ENCODE peak calls at places on chromosome 6, in seven cellular contexts. P is H1, X is HepG2, C is K562, Y is SK-N-SH, H is HCT116, F is GM12878. S is an unnamed sample. For H3K36me3 and H3K4me1, the result is how much of the 10 kb centered on the place peaks cover.

GRCh38 chr6:158057213-158057987 is 75.7 kb downstream of the SYNJ2 start:
- DNase-seq in Y (no peak), H (peak), C (no peak), X (no peak), P (no peak), F (no peak), S (no peak)

GRCh38 chr6:135162678-135163439 is 18.2 kb upstream of the MYB start:
- DNase-seq in H (peak), C (peak), Y (peak), F (no peak), X (peak), P (peak), S (peak)

GRCh38 chr6:139254196-139254595 is 37.6 kb downstream of the TXLNB start:
- DNase-seq in X (no peak), F (no peak), P (no peak), H (no peak), C (no peak), Y (no peak), S (no peak)

GRCh38 chr6:15522026-15522425 is 140.8 kb downstream of the DTNBP1 start:
- DNase-seq in X (no peak), F (no peak), P (no peak), H (no peak), Y (no peak), C (no peak), S (no peak)

GRCh38 chr6:36829919-36830544 is 9.2 kb downstream of the CPNE5 start:
- DNase-seq in Y (no peak), P (no peak), X (peak), H (no peak), C (no peak), F (no peak), S (no peak)

GRCh38 chr6:43791752-43792422 is 21.9 kb downstream of the VEGFA start:
- DNase-seq in H (no peak), C (no peak), F (no peak), X (no peak), P (no peak), Y (no peak), S (no peak)

GRCh38 chr6:153081914-153082313 is 49.2 kb downstream of the RGS17 start:
- DNase-seq in F (no peak), C (no peak), P (no peak), Y (no peak), H (no peak), X (no peak), S (no peak)

GRCh38 chr6:47094351-47094925 is 52.3 kb upstream of the ADGRF1 start:
- DNase-seq in C (no peak), X (peak), F (no peak), H (no peak), P (no peak), Y (no peak), S (no peak)

GRCh38 chr6:170160628-170161611 is 130.0 kb downstream of the DLL1 start:
- DNase-seq in X (no peak), Y (no peak), P (no peak), F (no peak), C (no peak), H (no peak), S (no peak)

GRCh38 chr6:159169193-159169555 is at the start of gene FNDC1:
- DNase-seq in P (peak), Y (peak), H (no peak), X (no peak), F (no peak), C (peak), S (no peak)

GRCh38 chr6:125950293-125950692 is 6.3 kb upstream of the HINT3 start:
- DNase-seq in X (no peak), P (no peak), H (no peak), F (no peak), C (peak), Y (no peak), S (peak)

GRCh38 chr6:148349466-148349865 is 6.8 kb downstream of the SASH1 start:
- DNase-seq in C (no peak), F (no peak), H (peak), P (no peak), X (no peak), Y (no peak), S (no peak)

GRCh38 chr6:72132425-72132824 is 246.1 kb downstream of the RIMS1 start:
- DNase-seq in C (no peak), P (no peak), H (no peak), F (no peak), X (no peak), Y (no peak), S (no peak)

GRCh38 chr6:82608365-82608764 is 244.7 kb downstream of the TPBG start:
- DNase-seq in H (no peak), C (no peak), X (no peak), F (no peak), P (no peak), Y (no peak), S (no peak)

GRCh38 chr6:135270676-135271536 is 89.8 kb downstream of the MYB start:
- DNase-seq in X (no peak), Y (no peak), H (no peak), C (no peak), F (no peak), P (peak), S (no peak)

GRCh38 chr6:110999634-111000270 is 17.9 kb downstream of the RPF2 start:
- DNase-seq in H (no peak), X (peak), C (no peak), Y (no peak), F (no peak), P (no peak), S (no peak)

GRCh38 chr6:15622045-15622750 is 40.6 kb downstream of the DTNBP1 start:
- DNase-seq in Y (no peak), P (no peak), X (no peak), F (no peak), H (no peak), C (no peak), S (no peak)

GRCh38 chr6:145784683-145785082 is 29.9 kb downstream of the FBXO30 start:
- DNase-seq in X (no peak), C (no peak), Y (no peak), F (no peak), H (no peak), P (no peak), S (no peak)

GRCh38 chr6:75275067-75275466 is 9.5 kb downstream of the TMEM30A start:
- DNase-seq in H (no peak), F (no peak), P (no peak), Y (no peak), C (no peak), X (peak), S (no peak)

GRCh38 chr6:160048471-160048870 is 73.1 kb upstream of the SLC22A1 start:
- DNase-seq in P (no peak), X (no peak), Y (no peak), H (no peak), F (no peak), C (no peak), S (no peak)

GRCh38 chr6:135300576-135300975 is 119.5 kb downstream of the MYB start:
- DNase-seq in X (no peak), Y (no peak), F (no peak), C (no peak), P (no peak), H (no peak), S (no peak)

GRCh38 chr6:163354779-163355431 is 59.6 kb upstream of the QKI start:
- DNase-seq in X (no peak), H (no peak), Y (peak), F (peak), C (no peak), P (no peak), S (no peak)

GRCh38 chr6:132673376-132674094 is 14.6 kb upstream of the TAAR1 start:
- DNase-seq in H (no peak), C (no peak), Y (no peak), P (no peak), X (no peak), F (no peak), S (no peak)

GRCh38 chr6:107114213-107114871 is 973 bp downstream of the BEND3 start:
- DNase-seq in P (peak), C (peak), X (peak), Y (peak), F (no peak), H (peak), S (no peak)

GRCh38 chr6:136548582-136549330 is 1.5 kb downstream of the MAP7 start:
- DNase-seq in F (no peak), H (no peak), C (no peak), Y (no peak), P (no peak), X (no peak), S (no peak)

GRCh38 chr6:136546321-136546720 is 3.9 kb downstream of the MAP7 start:
- DNase-seq in X (no peak), P (no peak), F (no peak), C (no peak), H (no peak), Y (no peak), S (no peak)

GRCh38 chr6:136547871-136548270 is 2.4 kb downstream of the MAP7 start:
- DNase-seq in F (no peak), Y (no peak), P (no peak), H (no peak), C (no peak), X (no peak), S (no peak)

GRCh38 chr6:136549359-136550044 is 720 bp downstream of the MAP7 start:
- DNase-seq in C (peak), Y (peak), P (peak), F (no peak), H (no peak), X (no peak), S (no peak)

DNA sequence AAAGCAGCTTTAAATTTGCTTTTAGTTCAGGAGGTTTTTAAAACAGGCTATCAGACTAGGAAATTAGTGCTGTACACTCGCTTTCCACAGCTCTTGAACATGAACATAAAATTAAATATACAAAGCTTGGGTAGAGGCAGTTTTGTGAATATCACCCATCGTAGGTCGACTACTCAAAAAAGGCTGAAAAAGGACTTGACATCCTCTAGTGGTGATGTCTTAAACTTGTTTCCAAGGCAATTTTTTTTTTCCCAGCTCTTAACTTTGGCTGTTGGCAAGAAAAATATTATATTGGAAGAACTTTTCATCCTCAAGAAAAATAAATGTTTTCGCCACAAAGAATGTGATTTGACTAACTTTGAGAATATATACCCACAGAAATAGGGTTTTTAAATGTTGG is 2.9 kb downstream of the MAP7 start:
- DNase-seq in C (no peak), H (peak), F (no peak), X (no peak), P (no peak), Y (peak), S (no peak)
- TF ChIP-seq YY1 in C (no peak), H (no peak), F (no peak), X (no peak), P (no peak), Y (no peak), S (no peak)

DNA sequence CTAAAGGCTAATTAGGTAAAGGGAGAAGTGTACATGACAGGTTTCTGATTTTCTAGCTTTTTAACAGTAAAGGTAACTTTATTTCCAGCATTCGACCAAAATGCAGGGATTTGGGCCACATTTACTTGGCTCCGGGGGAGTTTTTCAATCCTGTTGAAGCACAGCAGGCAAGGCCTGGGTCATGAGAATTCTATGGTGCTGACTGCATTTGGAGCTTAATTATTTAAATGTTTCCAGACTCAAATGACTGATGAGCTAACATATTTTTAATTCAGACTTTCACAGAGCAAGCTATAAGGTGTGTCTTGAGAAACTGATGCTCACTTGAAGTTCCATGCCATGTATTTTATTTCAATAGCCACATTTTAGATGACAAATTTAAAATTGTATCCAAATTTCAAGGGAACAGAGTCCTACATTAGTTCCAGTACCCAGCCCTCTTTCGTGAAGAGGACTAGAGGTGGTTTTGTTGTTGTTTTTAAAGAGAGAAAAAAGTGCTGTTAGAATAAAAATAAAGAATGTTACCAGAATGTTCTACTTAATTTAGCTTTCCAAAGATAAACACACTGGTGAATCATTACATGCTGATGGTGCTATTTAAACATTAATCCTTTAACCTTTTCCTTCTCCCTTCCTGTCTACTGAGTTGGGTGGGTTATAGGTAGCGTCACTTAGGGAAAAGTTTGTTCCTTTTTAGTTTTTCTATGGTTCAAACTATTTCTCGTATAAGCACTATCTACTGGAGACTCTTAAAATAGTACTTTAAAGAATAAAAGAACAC is 82.3 kb upstream of the PHACTR2 start:
- DNase-seq in X (no peak), P (no peak), C (no peak), Y (no peak), F (no peak), H (no peak), S (no peak)
- H3K36me3 ChIP-seq in X (under half), P (under half), C (under half), Y (under half), F (under half), H (under half), S (under half)

GRCh38 chr6:35592178-35592577 is 79.5 kb upstream of the TULP1 start:
- DNase-seq in P (no peak), H (no peak), X (no peak), Y (no peak), F (no peak), C (no peak), S (no peak)

GRCh38 chr6:35589904-35590303 is 77.2 kb upstream of the TULP1 start:
- DNase-seq in F (no peak), Y (no peak), C (no peak), X (no peak), P (peak), H (no peak), S (no peak)

GRCh38 chr6:35590622-35591066 is 77.9 kb upstream of the TULP1 start:
- DNase-seq in X (no peak), Y (no peak), C (no peak), H (no peak), P (no peak), F (no peak), S (no peak)

GRCh38 chr6:35596448-35597442 is 84.0 kb upstream of the TULP1 start:
- DNase-seq in H (peak), X (no peak), F (no peak), P (no peak), C (no peak), Y (no peak), S (no peak)

GRCh38 chr6:35594503-35595186 is 81.9 kb upstream of the TULP1 start:
- DNase-seq in X (no peak), C (no peak), Y (no peak), F (no peak), H (no peak), P (no peak), S (no peak)
- H3K4me1 ChIP-seq in X (under half), C (under half), Y (under half), F (under half), H (half or more), P (under half), S (under half)

GRCh38 chr6:92564393-92564792 is 855.0 kb downstream of the EPHA7 start:
- DNase-seq in C (no peak), P (no peak), Y (no peak), F (no peak), X (no peak), H (no peak), S (no peak)
- TF ChIP-seq YY1 in C (no peak), P (no peak), Y (no peak), F (no peak), X (no peak), H (no peak), S (no peak)

GRCh38 chr6:31179896-31180295 is 9.4 kb upstream of the POU5F1 start:
- DNase-seq in F (no peak), C (no peak), Y (no peak), P (no peak), H (no peak), X (no peak), S (no peak)
- H3K36me3 ChIP-seq in F (under half), C (under half), Y (under half), P (under half), H (under half), X (under half), S (under half)

GRCh38 chr6:39814236-39814635 is 22.1 kb downstream of the DAAM2 start:
- DNase-seq in X (no peak), C (no peak), F (no peak), Y (no peak), H (no peak), P (no peak), S (no peak)
- H3K4me1 ChIP-seq in X (under half), C (under half), F (under half), Y (under half), H (under half), P (under half), S (under half)

DNA sequence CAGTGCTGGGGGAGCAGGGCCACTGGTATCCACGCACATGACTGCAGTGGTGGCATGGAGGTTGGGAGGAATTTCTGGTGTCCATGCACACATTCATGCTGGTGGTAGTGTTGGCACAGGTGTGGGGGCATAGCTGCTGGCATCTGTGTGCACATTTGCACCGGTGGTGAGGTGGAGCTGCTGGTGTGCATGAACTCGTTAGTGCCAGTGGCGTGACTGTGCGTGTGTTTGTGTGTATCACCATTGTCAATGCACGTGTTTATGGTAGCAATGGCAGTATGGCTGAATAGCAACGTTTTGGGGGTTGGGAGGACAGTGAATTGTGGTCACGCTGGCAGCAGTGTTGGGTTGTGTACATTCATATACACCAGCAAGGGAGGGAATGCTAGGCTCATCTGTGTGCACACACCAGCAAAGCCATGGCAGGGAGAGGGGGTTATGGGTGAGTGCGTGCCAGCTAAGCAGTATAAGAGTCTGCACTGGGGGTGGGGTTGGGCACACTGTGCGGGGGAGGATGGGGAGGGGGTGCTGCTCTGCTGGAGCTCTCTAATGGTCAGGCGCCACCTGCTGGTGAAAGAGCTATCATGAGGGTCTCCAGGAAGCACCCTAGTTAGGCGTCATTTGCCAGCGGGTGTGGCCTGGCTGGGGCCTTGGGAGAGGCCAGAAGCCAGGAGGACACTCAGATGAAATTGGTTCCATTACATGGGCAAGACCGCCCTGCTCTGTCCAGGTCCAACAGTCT is 626.1 kb upstream of the ID4 start:
- DNase-seq in C (peak), X (peak), P (peak), F (no peak), H (no peak), Y (peak), S (peak)
- TF ChIP-seq YY1 in C (no peak), X (no peak), P (no peak), F (no peak), H (no peak), Y (no peak), S (no peak)

S was measured in NT2/D1.